ENCODE peak calls at places on chromosomes 2 and 18, in five cellular contexts. I is left ventricle myocardium inferior, Q is Panc1, V is cardiac muscle cell, R is HL-60. L is an unnamed sample.

GRCh38 chr2:20650412-20650879 is 452 bp downstream of the HS1BP3 start:
- DNase-seq in R (peak; percentile 35), V (peak; percentile 41), Q (no peak), I (no peak), L (no peak)

GRCh38 chr2:188050716-188051115 is 241.0 kb upstream of the GULP1 start:
- DNase-seq in Q (no peak), V (peak; percentile 9), I (no peak), R (no peak), L (no peak)

GRCh38 chr18:57748770-57749603 is 54.1 kb downstream of the ATP8B1 start:
- DNase-seq in Q (no peak), V (peak; percentile 51), R (peak; percentile 30), I (no peak), L (no peak)

GRCh38 chr18:64966667-64967066 is 784.1 kb upstream of the CDH7 start:
- DNase-seq in I (peak; percentile 23), R (no peak), V (no peak), Q (no peak), L (no peak)

GRCh38 chr18:48999569-48999968 is 48.8 kb upstream of the SMAD7 start:
- DNase-seq in I (no peak), R (no peak), V (no peak), Q (no peak), L (no peak)

GRCh38 chr2:50125230-50125629 is 906.7 kb downstream of the NRXN1 start:
- DNase-seq in Q (no peak), R (no peak), V (peak; percentile 1), I (no peak), L (no peak)

GRCh38 chr18:63427566-63427965 is 5.3 kb upstream of the VPS4B start:
- DNase-seq in I (no peak), Q (no peak), V (no peak), R (no peak), L (no peak)

GRCh38 chr2:149832256-149832655 is 244.7 kb upstream of the MMADHC start:
- DNase-seq in V (no peak), Q (no peak), I (no peak), R (no peak), L (no peak)

GRCh38 chr2:239152916-239153305 is 247.9 kb downstream of the HDAC4 start:
- DNase-seq in V (no peak), R (no peak), Q (no peak), I (no peak), L (no peak)

GRCh38 chr2:1674276-1674675 is 70.0 kb downstream of the PXDN start:
- DNase-seq in I (no peak), V (no peak), R (no peak), Q (no peak), L (peak; percentile 36)

GRCh38 chr2:12819721-12820120 is 103.0 kb downstream of the TRIB2 start:
- DNase-seq in I (no peak), V (peak; percentile 96), Q (no peak), R (peak; percentile 56), L (no peak)

GRCh38 chr2:143171817-143172216 is 42.6 kb downstream of the ARHGAP15 start:
- DNase-seq in R (no peak), I (no peak), V (peak; percentile 6), Q (no peak), L (no peak)

GRCh38 chr2:237298323-237299118 is 115.4 kb downstream of the COL6A3 start:
- DNase-seq in Q (no peak), I (no peak), V (peak; percentile 68), R (no peak), L (no peak)

GRCh38 chr2:156399224-156399949 is 36.8 kb upstream of the GPD2 start:
- DNase-seq in V (peak; percentile 47), I (no peak), Q (no peak), R (no peak), L (no peak)

GRCh38 chr2:190062617-190063016 is at the start of gene MSTN:
- DNase-seq in Q (no peak), V (no peak), R (no peak), I (no peak), L (no peak)

GRCh38 chr2:230723363-230723762 is 10.7 kb downstream of the CAB39 start:
- DNase-seq in V (no peak), R (no peak), I (no peak), Q (no peak), L (no peak)

GRCh38 chr18:57943723-57944122 is 100.3 kb upstream of the NEDD4L start:
- DNase-seq in I (no peak), V (no peak), R (no peak), Q (no peak), L (no peak)

DNA sequence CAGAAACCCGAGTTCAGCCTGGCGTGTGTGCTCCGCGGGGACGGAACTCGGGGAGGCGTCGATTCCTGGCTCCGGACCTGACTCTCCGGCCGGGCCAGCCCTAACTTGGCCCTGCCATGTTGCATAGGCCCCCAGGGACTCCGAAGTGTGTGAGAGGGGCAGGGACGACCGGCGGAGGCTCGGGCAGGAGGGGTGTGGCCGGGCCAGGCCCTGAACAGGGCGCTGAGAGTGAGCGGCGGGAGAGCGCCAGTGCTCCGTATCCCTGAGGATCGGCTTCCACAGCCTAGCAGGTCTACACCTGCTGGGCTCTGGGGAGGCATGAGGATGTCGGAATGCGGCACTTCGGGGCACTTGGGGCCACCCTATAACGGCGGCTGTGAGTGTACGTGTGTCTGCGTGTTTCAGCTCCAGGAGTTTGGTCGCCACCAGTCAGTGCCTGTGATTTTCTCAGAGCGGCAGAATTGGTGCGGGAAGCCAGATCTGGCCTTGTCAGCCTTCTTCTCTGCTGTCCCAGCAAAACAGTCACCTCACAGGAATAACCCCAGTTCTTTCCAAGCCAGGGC is 846 bp downstream of the KCNK3 start:
- DNase-seq in V (no peak), R (no peak), Q (no peak), I (no peak), L (no peak)
- H3K27me3 ChIP-seq in V (peaks cover 23% of the 10 kb centered on the region), R (peaks cover 20% of the 10 kb centered on the region), Q (peaks cover 10% of the 10 kb centered on the region), I (peaks cover 76% of the 10 kb centered on the region), L (no peaks in the 10 kb centered on the region)

GRCh38 chr18:76528477-76529432 is 33.7 kb upstream of the ZNF516 start:
- DNase-seq in I (no peak), Q (no peak), V (peak; percentile 75), R (peak; percentile 86), L (no peak)
- TF ChIP-seq CTCF in I (no peak), Q (no peak), V (peak; percentile 10), R (no peak), L (no peak)

GRCh38 chr2:107132141-107132540 is 246.2 kb upstream of the ST6GAL2 start:
- DNase-seq in V (no peak), Q (no peak), I (no peak), R (peak; percentile 34), L (no peak)
- H3K27me3 ChIP-seq in V (peaks cover 11% of the 10 kb centered on the region), Q (no peaks in the 10 kb centered on the region), I (no peaks in the 10 kb centered on the region), R (peaks cover 3% of the 10 kb centered on the region), L (no peaks in the 10 kb centered on the region)

DNA sequence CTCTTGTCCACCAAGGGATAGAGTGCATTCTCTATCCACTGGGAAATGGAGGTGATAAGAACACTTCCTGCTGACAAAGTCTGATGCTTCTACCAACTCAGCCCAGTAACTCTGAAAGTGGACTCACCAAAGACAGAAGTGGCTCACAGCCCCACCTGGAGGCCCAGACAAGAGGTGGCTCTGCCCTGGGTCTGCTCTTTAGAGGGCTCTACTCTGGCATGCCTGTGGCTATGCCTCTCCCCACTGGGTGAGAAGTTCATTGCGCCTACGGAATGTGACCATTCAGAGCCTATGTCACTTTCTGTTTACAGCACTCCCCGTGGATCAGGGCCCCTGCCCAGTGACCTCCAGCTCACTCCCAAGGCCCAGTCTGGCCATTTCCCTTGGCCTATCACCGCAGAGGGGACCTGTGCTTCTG is 13.5 kb upstream of the XDH start:
- DNase-seq in R (no peak), V (no peak), Q (no peak), I (no peak), L (no peak)
- TF ChIP-seq CTCF in R (no peak), V (peak; percentile 30), Q (no peak), I (no peak), L (no peak)

DNA sequence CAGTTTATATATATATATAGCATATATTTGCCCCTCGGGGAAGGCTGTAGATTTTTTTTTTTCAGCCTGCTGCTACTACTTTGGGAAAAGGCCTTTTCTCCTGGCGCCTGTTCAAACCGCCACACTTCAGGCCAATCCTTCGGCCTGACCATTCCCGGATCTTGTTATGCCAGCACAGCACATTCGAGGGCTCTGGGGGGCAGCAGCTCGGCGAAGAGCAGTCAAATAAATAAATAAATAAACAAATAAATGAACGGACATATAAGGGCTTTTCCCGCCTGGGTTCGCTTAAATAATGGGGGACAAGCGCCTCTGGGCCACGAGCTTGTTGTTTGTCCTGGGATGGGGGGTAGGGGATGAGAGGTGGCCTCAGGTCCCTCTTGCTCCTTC is 10.6 kb downstream of the HOXD8 start:
- DNase-seq in R (no peak), V (peak; percentile 28), I (no peak), Q (no peak), L (no peak)
- H3K27me3 ChIP-seq in R (peaks cover 60% of the 10 kb centered on the region), V (peaks cover 100% of the 10 kb centered on the region), I (peaks cover 100% of the 10 kb centered on the region), Q (no peaks in the 10 kb centered on the region), L (peaks cover 21% of the 10 kb centered on the region)

GRCh38 chr2:320561-320960 is 32.7 kb upstream of the ALKAL2 start:
- DNase-seq in I (no peak), Q (no peak), V (no peak), R (no peak), L (no peak)

GRCh38 chr2:314561-315336 is 26.9 kb upstream of the ALKAL2 start:
- DNase-seq in R (no peak), I (no peak), V (no peak), Q (no peak), L (no peak)

GRCh38 chr2:319059-319600 is 31.2 kb upstream of the ALKAL2 start:
- DNase-seq in I (no peak), R (no peak), Q (no peak), V (no peak), L (no peak)

GRCh38 chr2:316381-316780 is 28.5 kb upstream of the ALKAL2 start:
- DNase-seq in I (no peak), Q (no peak), R (no peak), V (no peak), L (no peak)

GRCh38 chr2:317501-318424 is 29.9 kb upstream of the ALKAL2 start:
- DNase-seq in I (no peak), Q (no peak), R (no peak), V (peak; percentile 15), L (no peak)
- TF ChIP-seq CTCF in I (no peak), Q (no peak), R (no peak), V (no peak), L (no peak)

GRCh38 chr18:26655614-26656400 is 107.5 kb upstream of the KCTD1 start:
- DNase-seq in Q (no peak), V (peak; percentile 63), I (peak; percentile 51), R (peak; percentile 21), L (no peak)
- H3K27me3 ChIP-seq in Q (peaks cover 46% of the 10 kb centered on the region), V (peaks cover 20% of the 10 kb centered on the region), I (peaks cover 17% of the 10 kb centered on the region), R (peaks cover 74% of the 10 kb centered on the region), L (no peaks in the 10 kb centered on the region)

DNA sequence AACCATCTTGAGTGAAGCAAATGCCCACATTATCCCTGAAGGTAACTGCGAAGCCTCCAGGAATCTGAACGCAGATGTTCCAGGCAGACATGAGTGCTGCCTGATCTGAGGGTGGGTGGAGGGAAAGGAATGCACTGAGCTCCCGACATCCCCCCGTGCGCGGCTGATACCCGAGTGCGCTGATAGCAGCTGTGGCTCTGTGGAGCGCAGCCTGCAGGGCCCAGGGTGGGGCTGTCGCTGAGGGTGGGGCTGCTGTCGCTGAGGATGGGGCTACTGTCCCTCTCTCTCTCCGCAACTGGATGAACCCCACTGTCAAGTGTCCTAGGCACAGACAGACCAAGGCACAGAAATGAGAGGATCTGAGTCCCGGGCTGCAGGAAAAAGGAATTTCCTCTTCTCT is 82.3 kb downstream of the GFPT1 start:
- DNase-seq in R (no peak), V (no peak), Q (no peak), I (no peak), L (no peak)
- TF ChIP-seq CTCF in R (no peak), V (no peak), Q (no peak), I (no peak), L (no peak)